ENCODE peak calls at places on chromosomes 1 and 21, in four cellular contexts. One of them, this sample, is unnamed.

GRCh38 chr1:184068354-184068753 is 16.8 kb downstream of the TSEN15 start:
- DNase-seq in K562: no peak
- DNase-seq in GM12878: no peak
- DNase-seq in HepG2: no peak
- DNase-seq in this sample: no peak

GRCh38 chr21:44460441-44460755 is 5.1 kb downstream of the LRRC3 start:
- DNase-seq in K562: no peak
- DNase-seq in GM12878: no peak
- DNase-seq in HepG2: no peak
- DNase-seq in this sample: no peak

GRCh38 chr21:38326899-38327298 is 70.1 kb downstream of the KCNJ15 start:
- DNase-seq in K562: no peak
- DNase-seq in GM12878: no peak
- DNase-seq in HepG2: no peak
- DNase-seq in this sample: no peak

GRCh38 chr1:201026234-201026633 is 2.7 kb upstream of the KIF21B start:
- DNase-seq in K562: peak
- DNase-seq in HepG2: no peak
- DNase-seq in GM12878: no peak
- DNase-seq in this sample: no peak

GRCh38 chr1:180131510-180131909 is 23.2 kb upstream of the QSOX1 start:
- DNase-seq in HepG2: peak
- DNase-seq in GM12878: no peak
- DNase-seq in K562: no peak
- DNase-seq in this sample: no peak

GRCh38 chr1:55124470-55124869 is 85.1 kb downstream of the PCSK9 start:
- DNase-seq in K562: no peak
- DNase-seq in HepG2: no peak
- DNase-seq in GM12878: no peak
- DNase-seq in this sample: no peak

GRCh38 chr21:42047821-42048613 is 23.1 kb upstream of the UMODL1 start:
- DNase-seq in HepG2: no peak
- DNase-seq in GM12878: no peak
- DNase-seq in K562: no peak
- DNase-seq in this sample: no peak

GRCh38 chr1:97764991-97765390 is 155.8 kb downstream of the DPYD start:
- DNase-seq in GM12878: no peak
- DNase-seq in K562: no peak
- DNase-seq in HepG2: no peak
- DNase-seq in this sample: no peak

GRCh38 chr1:202648822-202649221 is 61.4 kb downstream of the SYT2 start:
- DNase-seq in HepG2: no peak
- DNase-seq in K562: no peak
- DNase-seq in GM12878: no peak
- DNase-seq in this sample: no peak

GRCh38 chr1:72197786-72198185 is 84.6 kb downstream of the NEGR1 start:
- DNase-seq in K562: no peak
- DNase-seq in HepG2: no peak
- DNase-seq in GM12878: no peak
- DNase-seq in this sample: no peak

GRCh38 chr21:26801524-26801923 is 43.7 kb downstream of the ADAMTS1 start:
- DNase-seq in GM12878: no peak
- DNase-seq in K562: no peak
- DNase-seq in HepG2: no peak
- DNase-seq in this sample: peak

GRCh38 chr1:225549821-225550220 is 103.1 kb downstream of the ENAH start:
- DNase-seq in K562: no peak
- DNase-seq in HepG2: no peak
- DNase-seq in GM12878: no peak
- DNase-seq in this sample: no peak

GRCh38 chr1:20308569-20308968 is 17.9 kb downstream of the VWA5B1 start:
- DNase-seq in K562: peak
- DNase-seq in HepG2: no peak
- DNase-seq in GM12878: no peak
- DNase-seq in this sample: no peak

GRCh38 chr1:15453773-15454172 is 2.8 kb upstream of the CELA2A start:
- DNase-seq in HepG2: no peak
- DNase-seq in K562: no peak
- DNase-seq in GM12878: no peak
- DNase-seq in this sample: no peak

GRCh38 chr1:31372961-31373896 is at the start of gene FABP3:
- DNase-seq in GM12878: no peak
- DNase-seq in K562: peak
- DNase-seq in HepG2: peak
- DNase-seq in this sample: peak

GRCh38 chr21:35171385-35171784 is 122.3 kb upstream of the RUNX1 start:
- DNase-seq in GM12878: no peak
- DNase-seq in K562: no peak
- DNase-seq in HepG2: no peak
- DNase-seq in this sample: no peak

DNA sequence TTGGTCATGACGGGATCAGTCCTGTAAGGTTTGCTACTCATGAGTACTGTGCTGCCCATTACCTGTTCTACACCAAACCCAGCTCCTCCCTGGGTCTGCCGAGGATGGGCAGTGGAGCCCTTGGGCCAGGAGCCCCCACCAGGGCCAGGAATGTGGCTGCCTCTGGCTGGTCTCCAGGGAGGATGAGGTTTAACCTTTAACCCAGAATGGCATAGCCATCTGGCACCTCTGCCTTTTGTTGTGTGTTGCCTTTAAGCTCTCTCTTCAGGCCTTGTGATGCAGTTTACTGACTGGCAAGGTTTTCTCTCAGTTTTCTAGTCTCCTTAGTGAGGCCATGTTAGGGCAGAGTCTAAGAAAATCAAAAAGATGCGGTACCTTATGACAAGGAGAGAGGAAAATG is 38.6 kb downstream of the SIPA1L2 start:
- DNase-seq in HepG2: no peak
- DNase-seq in K562: no peak
- DNase-seq in GM12878: no peak
- DNase-seq in this sample: no peak
- TF ChIP-seq BHLHE40 in HepG2: no peak
- TF ChIP-seq BHLHE40 in K562: no peak
- TF ChIP-seq BHLHE40 in GM12878: no peak
- TF ChIP-seq BHLHE40 in this sample: no peak

GRCh38 chr1:53303175-53303574 is 24.7 kb downstream of the LRP8 start:
- DNase-seq in GM12878: no peak
- DNase-seq in K562: no peak
- DNase-seq in HepG2: no peak
- DNase-seq in this sample: no peak
- TF ChIP-seq SP1 in GM12878: no peak
- TF ChIP-seq SP1 in K562: no peak
- TF ChIP-seq SP1 in HepG2: no peak
- TF ChIP-seq SP1 in this sample: no peak

GRCh38 chr1:162275622-162276175 is 101.0 kb downstream of the SPATA46 start:
- DNase-seq in GM12878: no peak
- DNase-seq in HepG2: no peak
- DNase-seq in K562: no peak
- DNase-seq in this sample: no peak

GRCh38 chr1:162279099-162279498 is 97.6 kb downstream of the SPATA46 start:
- DNase-seq in HepG2: no peak
- DNase-seq in GM12878: no peak
- DNase-seq in K562: no peak
- DNase-seq in this sample: no peak

GRCh38 chr1:162271972-162272371 is 104.7 kb downstream of the SPATA46 start:
- DNase-seq in GM12878: no peak
- DNase-seq in HepG2: no peak
- DNase-seq in K562: no peak
- DNase-seq in this sample: no peak

DNA sequence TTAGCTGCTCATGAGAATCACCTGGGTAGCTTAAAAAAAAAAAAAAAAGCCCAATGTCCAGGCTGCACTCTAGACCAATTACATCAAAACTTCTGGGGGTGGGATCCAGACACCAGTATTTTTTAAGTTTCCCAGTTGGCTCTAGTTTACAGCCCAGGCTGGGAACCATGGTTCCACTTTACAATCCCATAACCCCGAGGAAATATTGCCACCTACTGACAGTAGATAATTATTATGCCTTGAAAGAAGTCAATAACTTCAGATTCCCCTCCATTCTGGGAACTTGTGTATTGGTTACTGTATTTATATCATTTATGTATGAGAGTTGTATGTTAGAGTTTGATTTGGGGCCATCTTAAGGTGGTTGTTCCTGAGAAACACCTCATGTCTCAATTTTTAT is 100.2 kb downstream of the SPATA46 start:
- DNase-seq in K562: no peak
- DNase-seq in HepG2: peak
- DNase-seq in GM12878: no peak
- DNase-seq in this sample: peak
- TF ChIP-seq TARDBP in K562: no peak
- TF ChIP-seq TARDBP in HepG2: no peak
- TF ChIP-seq TARDBP in GM12878: no peak
- TF ChIP-seq TARDBP in this sample: no peak

DNA sequence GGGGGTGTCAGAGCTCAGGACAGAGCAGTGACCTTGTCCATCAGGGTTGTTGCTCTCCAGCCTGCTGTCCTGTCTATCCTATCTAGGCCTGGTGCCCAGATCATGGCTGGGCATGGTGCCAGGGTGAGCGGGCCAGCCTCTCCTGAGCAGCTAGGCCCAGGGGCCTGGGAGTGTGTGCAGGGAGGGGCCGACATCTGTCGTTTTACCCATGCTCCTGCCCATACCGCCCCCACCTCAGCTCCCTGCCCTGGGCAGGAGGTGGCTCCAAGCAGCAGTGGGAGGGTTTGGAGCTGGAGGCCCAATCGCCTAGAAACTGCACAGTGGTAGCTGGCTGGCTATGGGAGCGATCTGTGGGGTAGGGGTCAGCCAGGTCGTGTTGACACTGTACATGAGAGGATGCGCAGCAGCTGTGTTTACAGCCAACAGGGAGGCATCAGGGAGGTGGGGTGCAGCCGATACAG is 6.5 kb downstream of the INSRR start:
- DNase-seq in HepG2: peak
- DNase-seq in GM12878: no peak
- DNase-seq in K562: no peak
- DNase-seq in this sample: no peak
- TF ChIP-seq BHLHE40 in HepG2: no peak
- TF ChIP-seq BHLHE40 in GM12878: no peak
- TF ChIP-seq BHLHE40 in K562: no peak
- TF ChIP-seq BHLHE40 in this sample: no peak

GRCh38 chr1:152182942-152183341 is 23.9 kb upstream of the RPTN start:
- DNase-seq in HepG2: no peak
- DNase-seq in K562: no peak
- DNase-seq in GM12878: no peak
- DNase-seq in this sample: no peak

GRCh38 chr1:152186556-152187285 is 27.7 kb upstream of the RPTN start:
- DNase-seq in GM12878: no peak
- DNase-seq in K562: no peak
- DNase-seq in HepG2: no peak
- DNase-seq in this sample: no peak

GRCh38 chr1:152182431-152182830 is 23.4 kb upstream of the RPTN start:
- DNase-seq in K562: no peak
- DNase-seq in HepG2: no peak
- DNase-seq in GM12878: no peak
- DNase-seq in this sample: no peak

GRCh38 chr1:152188673-152189591 is 29.9 kb upstream of the RPTN start:
- DNase-seq in GM12878: no peak
- DNase-seq in HepG2: peak
- DNase-seq in K562: peak
- DNase-seq in this sample: peak

DNA sequence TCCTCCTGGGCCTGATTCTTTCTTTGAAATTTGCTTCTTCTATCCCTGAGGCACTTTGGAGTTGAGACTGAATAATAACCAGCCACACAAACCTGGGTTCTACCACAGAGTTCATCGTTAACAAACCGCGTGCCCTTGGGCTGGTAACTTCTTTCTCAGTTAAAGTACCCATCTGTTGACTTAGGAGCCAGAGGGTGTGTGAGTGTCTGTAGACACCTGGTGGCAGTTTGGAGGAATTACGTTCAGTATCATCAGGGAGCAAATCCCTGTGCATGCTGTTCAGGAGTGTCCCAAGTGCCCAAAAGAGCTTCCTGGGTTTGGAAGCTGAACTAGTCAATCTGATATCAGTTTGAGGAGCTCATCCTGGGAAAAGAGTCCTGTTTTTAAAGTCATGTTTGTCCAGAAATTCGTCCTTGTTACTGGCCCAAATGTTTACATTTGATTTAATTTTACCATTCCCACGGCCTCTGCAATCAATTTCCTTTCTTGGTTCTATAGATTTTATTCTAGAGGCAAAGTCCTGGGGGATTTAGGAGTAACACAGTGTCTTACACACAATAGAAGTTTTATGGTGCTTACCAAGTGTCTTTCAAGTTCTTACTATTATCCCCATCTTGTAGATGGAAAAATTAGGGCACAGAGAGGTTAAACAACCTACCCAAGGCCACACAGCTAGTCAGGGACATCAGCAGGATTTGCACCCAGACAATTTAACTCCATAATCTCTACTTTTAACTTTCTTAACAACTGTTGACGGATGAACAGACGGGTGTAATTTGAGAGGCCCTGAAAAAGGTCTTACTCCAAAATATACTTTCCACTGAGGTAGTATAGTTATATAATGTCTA is 26.7 kb upstream of the RPTN start:
- DNase-seq in K562: peak
- DNase-seq in HepG2: peak
- DNase-seq in GM12878: no peak
- DNase-seq in this sample: peak
- TF ChIP-seq SP1 in K562: no peak
- TF ChIP-seq SP1 in HepG2: no peak
- TF ChIP-seq SP1 in GM12878: no peak
- TF ChIP-seq SP1 in this sample: no peak

DNA sequence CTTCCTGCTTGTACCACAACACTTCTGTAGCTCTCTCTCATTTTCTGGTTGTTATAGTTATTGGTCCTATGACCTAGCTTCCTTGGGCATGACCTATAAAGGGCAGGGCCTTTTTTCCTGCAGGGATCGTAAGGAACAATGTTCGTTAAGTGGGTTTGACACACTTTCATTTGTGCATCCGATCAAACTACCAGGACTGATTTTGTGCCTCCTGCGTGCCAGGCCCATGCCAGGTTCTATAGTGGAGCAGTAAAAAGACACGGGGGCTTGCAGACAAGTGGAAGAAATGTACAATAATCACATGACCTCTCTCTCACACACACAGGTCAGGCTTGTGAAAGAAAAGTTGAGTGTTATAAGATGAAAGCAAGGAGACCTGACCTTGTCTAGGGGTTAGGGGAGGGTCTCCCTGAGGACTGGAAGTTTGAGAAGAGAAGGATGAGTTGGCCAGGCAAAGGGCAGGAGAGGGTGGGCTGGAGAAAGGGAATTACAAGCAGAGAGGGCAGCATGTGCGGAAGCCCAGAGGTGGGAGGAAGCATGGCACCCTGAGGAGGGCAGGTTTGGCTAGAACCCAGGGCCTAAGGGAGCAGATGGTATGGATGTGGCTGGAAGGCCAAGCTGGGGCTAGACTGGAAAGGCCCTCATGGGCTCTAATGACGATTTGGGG is 145.4 kb downstream of the GRIK3 start:
- DNase-seq in HepG2: no peak
- DNase-seq in K562: no peak
- DNase-seq in GM12878: no peak
- DNase-seq in this sample: no peak
- TF ChIP-seq TARDBP in HepG2: no peak
- TF ChIP-seq TARDBP in K562: no peak
- TF ChIP-seq TARDBP in GM12878: no peak
- TF ChIP-seq TARDBP in this sample: no peak

GRCh38 chr1:206975313-206975712 is 5.1 kb upstream of the FCAMR start:
- DNase-seq in K562: no peak
- DNase-seq in GM12878: no peak
- DNase-seq in HepG2: no peak
- DNase-seq in this sample: no peak
- TF ChIP-seq BHLHE40 in K562: no peak
- TF ChIP-seq BHLHE40 in GM12878: no peak
- TF ChIP-seq BHLHE40 in HepG2: no peak
- TF ChIP-seq BHLHE40 in this sample: no peak